ENCODE peak calls at places on chromosomes 3 and 15, in six cellular contexts. One of them, this sample, is unnamed.

GRCh38 chr3:37905987-37906674 is 44.5 kb downstream of the CTDSPL start:
- DNase-seq in GOT3: no peak
- DNase-seq in BE2C: peak; percentile 23
- DNase-seq in LoVo: peak; percentile 13
- DNase-seq in EL: peak; percentile 53
- DNase-seq in activated T-helper 9 cell treated with anti-CD3 and anti-CD28 coated beads, Interleukin-2, amount 50 U/mL, for 16 hours: no peak
- DNase-seq in this sample: no peak

GRCh38 chr15:71506946-71507345 is 303.4 kb upstream of the NR2E3 start:
- DNase-seq in GOT3: no peak
- DNase-seq in BE2C: no peak
- DNase-seq in LoVo: no peak
- DNase-seq in EL: no peak
- DNase-seq in activated T-helper 9 cell treated with anti-CD3 and anti-CD28 coated beads, Interleukin-2, amount 50 U/mL, for 16 hours: no peak
- DNase-seq in this sample: no peak

GRCh38 chr3:49313902-49314676 is 25.8 kb downstream of the USP4 start:
- DNase-seq in GOT3: no peak
- DNase-seq in BE2C: no peak
- DNase-seq in LoVo: no peak
- DNase-seq in EL: no peak
- DNase-seq in activated T-helper 9 cell treated with anti-CD3 and anti-CD28 coated beads, Interleukin-2, amount 50 U/mL, for 16 hours: no peak
- DNase-seq in this sample: no peak

GRCh38 chr3:100216713-100217112 is 44.1 kb upstream of the TBC1D23 start:
- DNase-seq in GOT3: no peak
- DNase-seq in BE2C: no peak
- DNase-seq in LoVo: no peak
- DNase-seq in EL: peak; percentile 6
- DNase-seq in activated T-helper 9 cell treated with anti-CD3 and anti-CD28 coated beads, Interleukin-2, amount 50 U/mL, for 16 hours: no peak
- DNase-seq in this sample: no peak

GRCh38 chr3:16936233-16936632 is 51.5 kb downstream of the PLCL2 start:
- DNase-seq in GOT3: no peak
- DNase-seq in BE2C: no peak
- DNase-seq in LoVo: no peak
- DNase-seq in EL: no peak
- DNase-seq in activated T-helper 9 cell treated with anti-CD3 and anti-CD28 coated beads, Interleukin-2, amount 50 U/mL, for 16 hours: no peak
- DNase-seq in this sample: no peak

GRCh38 chr3:161265916-161266571 is 44.9 kb downstream of the NMD3 start:
- DNase-seq in GOT3: no peak
- DNase-seq in BE2C: no peak
- DNase-seq in LoVo: no peak
- DNase-seq in EL: peak; percentile 27
- DNase-seq in activated T-helper 9 cell treated with anti-CD3 and anti-CD28 coated beads, Interleukin-2, amount 50 U/mL, for 16 hours: no peak
- DNase-seq in this sample: no peak

GRCh38 chr3:73401058-73401457 is 223.7 kb downstream of the PDZRN3 start:
- DNase-seq in GOT3: no peak
- DNase-seq in BE2C: peak; percentile 35
- DNase-seq in LoVo: no peak
- DNase-seq in EL: peak; percentile 54
- DNase-seq in activated T-helper 9 cell treated with anti-CD3 and anti-CD28 coated beads, Interleukin-2, amount 50 U/mL, for 16 hours: no peak
- DNase-seq in this sample: no peak

GRCh38 chr3:132399054-132399929 is 18.0 kb upstream of the DNAJC13 start:
- DNase-seq in GOT3: no peak
- DNase-seq in BE2C: peak; percentile 50
- DNase-seq in LoVo: peak; percentile 52
- DNase-seq in EL: peak; percentile 61
- DNase-seq in activated T-helper 9 cell treated with anti-CD3 and anti-CD28 coated beads, Interleukin-2, amount 50 U/mL, for 16 hours: no peak
- DNase-seq in this sample: no peak

GRCh38 chr3:167032267-167032876 is 347.7 kb downstream of the ZBBX start:
- DNase-seq in GOT3: no peak
- DNase-seq in BE2C: peak; percentile 14
- DNase-seq in LoVo: peak; percentile 37
- DNase-seq in EL: peak; percentile 4
- DNase-seq in activated T-helper 9 cell treated with anti-CD3 and anti-CD28 coated beads, Interleukin-2, amount 50 U/mL, for 16 hours: no peak
- DNase-seq in this sample: peak; percentile 58

GRCh38 chr3:148075829-148076716 is 621.6 kb upstream of the AGTR1 start:
- DNase-seq in GOT3: no peak
- DNase-seq in BE2C: peak; percentile 34
- DNase-seq in LoVo: peak; percentile 9
- DNase-seq in EL: peak; percentile 62
- DNase-seq in activated T-helper 9 cell treated with anti-CD3 and anti-CD28 coated beads, Interleukin-2, amount 50 U/mL, for 16 hours: no peak
- DNase-seq in this sample: no peak

GRCh38 chr3:131174752-131175151 is 148.1 kb downstream of the NEK11 start:
- DNase-seq in GOT3: no peak
- DNase-seq in BE2C: no peak
- DNase-seq in LoVo: no peak
- DNase-seq in EL: peak; percentile 42
- DNase-seq in activated T-helper 9 cell treated with anti-CD3 and anti-CD28 coated beads, Interleukin-2, amount 50 U/mL, for 16 hours: no peak
- DNase-seq in this sample: no peak

GRCh38 chr3:130582457-130583155 is 65.6 kb downstream of the COL6A6 start:
- DNase-seq in GOT3: no peak
- DNase-seq in BE2C: no peak
- DNase-seq in LoVo: no peak
- DNase-seq in EL: no peak
- DNase-seq in activated T-helper 9 cell treated with anti-CD3 and anti-CD28 coated beads, Interleukin-2, amount 50 U/mL, for 16 hours: no peak
- DNase-seq in this sample: no peak

GRCh38 chr3:19221081-19221480 is 72.8 kb downstream of the KCNH8 start:
- DNase-seq in GOT3: no peak
- DNase-seq in BE2C: no peak
- DNase-seq in LoVo: no peak
- DNase-seq in EL: no peak
- DNase-seq in activated T-helper 9 cell treated with anti-CD3 and anti-CD28 coated beads, Interleukin-2, amount 50 U/mL, for 16 hours: no peak
- DNase-seq in this sample: no peak